ENCODE peak calls at places on chromosomes 13 and 19, in five cellular contexts. F is activated CD8-positive, alpha-beta T cell treated with anti-CD3 and anti-CD28 coated beads for 36 hours; A is GM12865; Q is kidney epithelial cell; C is endothelial cell. M is an unnamed sample.

GRCh38 chr19:40756502-40757110 is 5.6 kb downstream of the SNRPA start:
- DNase-seq in F (peak; percentile 67), A (no peak), Q (no peak), C (no peak), M (no peak)

GRCh38 chr13:47455581-47455980 is 545.5 kb downstream of the SUCLA2 start:
- DNase-seq in F (no peak), A (peak; percentile 38), Q (no peak), C (no peak), M (no peak)

GRCh38 chr19:48713041-48713863 is 6.3 kb downstream of the MAMSTR start:
- DNase-seq in F (no peak), A (peak; percentile 30), Q (no peak), C (peak; percentile 34), M (no peak)

GRCh38 chr13:43573787-43574562 is 212.8 kb downstream of the ENOX1 start:
- DNase-seq in F (no peak), A (peak; percentile 18), Q (no peak), C (no peak), M (no peak)

GRCh38 chr13:113547248-113547971 is 37.1 kb upstream of the TFDP1 start:
- DNase-seq in F (no peak), A (no peak), Q (no peak), C (no peak), M (no peak)

GRCh38 chr13:94065741-94066140 is 413.7 kb downstream of the DCT start:
- DNase-seq in F (no peak), A (no peak), Q (no peak), C (no peak), M (no peak)

GRCh38 chr13:33349314-33349995 is 63.9 kb upstream of the STARD13 start:
- DNase-seq in F (no peak), A (no peak), Q (no peak), C (no peak), M (no peak)

GRCh38 chr19:10155834-10156233 is 36.1 kb upstream of the EIF3G start:
- DNase-seq in F (no peak), A (no peak), Q (no peak), C (no peak), M (no peak)

DNA sequence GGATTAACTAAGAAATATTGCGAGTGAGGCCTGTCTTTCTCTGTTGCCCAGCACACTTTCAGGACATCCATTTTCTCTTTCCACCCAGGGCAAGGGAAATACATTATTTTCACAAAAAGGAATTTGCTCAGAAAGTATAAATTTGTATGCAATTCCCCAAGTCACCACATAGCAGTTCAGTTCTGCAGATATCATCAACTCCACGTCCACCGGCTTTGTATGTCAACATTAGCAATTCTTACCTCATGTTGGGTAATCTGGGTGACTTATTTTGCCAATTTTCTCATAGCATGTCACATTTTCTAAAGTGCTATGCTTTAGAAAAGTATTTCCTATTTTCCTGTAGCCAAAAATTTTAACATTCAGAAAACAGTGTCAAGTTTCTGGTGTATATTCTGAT is 501.8 kb downstream of the EFNB2 start:
- DNase-seq in F (no peak), A (no peak), Q (no peak), C (no peak), M (no peak)
- TF ChIP-seq CTCF in F (no peak), A (peak; percentile 0), Q (peak; percentile 8), C (peak; percentile 44), M (no peak)

GRCh38 chr13:23950736-23951510 is 53.6 kb upstream of the C1QTNF9B start:
- DNase-seq in F (no peak), A (no peak), Q (no peak), C (no peak), M (no peak)
- TF ChIP-seq CTCF in F (no peak), A (no peak), Q (peak; percentile 8), C (no peak), M (no peak)

GRCh38 chr13:20709782-20710181 is 6.3 kb downstream of the IL17D start:
- DNase-seq in F (no peak), A (no peak), Q (no peak), C (no peak), M (no peak)

GRCh38 chr13:20709369-20709768 is 5.9 kb downstream of the IL17D start:
- DNase-seq in F (no peak), A (no peak), Q (no peak), C (no peak), M (no peak)

GRCh38 chr13:20713751-20714150 is 10.3 kb downstream of the IL17D start:
- DNase-seq in F (peak; percentile 28), A (no peak), Q (no peak), C (no peak), M (no peak)

GRCh38 chr13:20713014-20713376 is 9.5 kb downstream of the IL17D start:
- DNase-seq in F (no peak), A (no peak), Q (no peak), C (no peak), M (no peak)

GRCh38 chr13:20711301-20712044 is 8.0 kb downstream of the IL17D start:
- DNase-seq in F (peak; percentile 49), A (peak; percentile 32), Q (no peak), C (no peak), M (no peak)
- TF ChIP-seq CTCF in F (no peak), A (no peak), Q (peak; percentile 11), C (no peak), M (no peak)

DNA sequence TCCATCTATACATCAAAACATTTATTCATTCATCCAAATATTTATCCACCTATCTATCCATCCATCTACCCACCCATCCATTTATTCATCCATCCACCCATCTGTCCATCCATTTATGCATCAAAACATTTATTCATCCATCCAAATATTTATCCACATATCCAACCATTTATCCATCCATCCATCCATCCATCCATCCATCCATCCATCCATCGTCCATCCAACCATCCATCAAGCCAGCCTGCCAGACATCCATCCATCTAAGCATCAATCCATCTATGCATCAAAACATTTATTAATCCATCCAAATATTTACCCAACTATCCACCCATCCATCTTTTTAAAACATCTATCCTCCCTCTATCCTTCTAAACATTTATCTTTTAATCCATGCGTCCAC is 62.2 kb downstream of the UNC13A start:
- DNase-seq in F (no peak), A (no peak), Q (no peak), C (no peak), M (no peak)
- TF ChIP-seq CTCF in F (no peak), A (no peak), Q (no peak), C (no peak), M (no peak)

GRCh38 chr13:60152114-60152513 is 11.6 kb downstream of the DIAPH3 start:
- DNase-seq in F (no peak), A (no peak), Q (no peak), C (no peak), M (no peak)

GRCh38 chr13:60150538-60150937 is 13.2 kb downstream of the DIAPH3 start:
- DNase-seq in F (no peak), A (no peak), Q (no peak), C (no peak), M (no peak)

GRCh38 chr13:60152904-60153303 is 10.8 kb downstream of the DIAPH3 start:
- DNase-seq in F (no peak), A (peak; percentile 14), Q (no peak), C (no peak), M (no peak)

GRCh38 chr13:60158321-60158801 is 5.4 kb downstream of the DIAPH3 start:
- DNase-seq in F (no peak), A (no peak), Q (peak; percentile 59), C (no peak), M (no peak)

DNA sequence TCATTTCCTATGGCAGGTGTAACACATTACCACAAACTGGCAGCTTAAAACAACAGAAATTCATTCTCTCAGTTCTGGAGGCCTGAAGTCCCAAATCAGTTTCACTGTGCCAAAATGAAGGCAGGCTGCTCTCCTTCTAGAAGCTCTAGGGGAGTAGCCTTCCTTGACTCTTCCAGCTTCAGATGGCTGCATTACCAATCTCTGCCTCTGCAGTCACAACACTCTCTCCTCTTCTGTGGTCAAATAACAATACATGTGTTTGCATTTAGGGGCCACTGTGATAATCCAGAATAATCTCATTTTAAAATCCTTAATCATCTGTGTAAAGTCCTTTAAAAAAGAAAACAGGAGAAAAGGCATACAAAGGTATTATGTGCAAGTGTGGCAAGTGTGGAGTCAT is 7.8 kb downstream of the DIAPH3 start:
- DNase-seq in F (no peak), A (peak; percentile 14), Q (no peak), C (no peak), M (no peak)
- TF ChIP-seq CTCF in F (no peak), A (no peak), Q (no peak), C (no peak), M (no peak)

DNA sequence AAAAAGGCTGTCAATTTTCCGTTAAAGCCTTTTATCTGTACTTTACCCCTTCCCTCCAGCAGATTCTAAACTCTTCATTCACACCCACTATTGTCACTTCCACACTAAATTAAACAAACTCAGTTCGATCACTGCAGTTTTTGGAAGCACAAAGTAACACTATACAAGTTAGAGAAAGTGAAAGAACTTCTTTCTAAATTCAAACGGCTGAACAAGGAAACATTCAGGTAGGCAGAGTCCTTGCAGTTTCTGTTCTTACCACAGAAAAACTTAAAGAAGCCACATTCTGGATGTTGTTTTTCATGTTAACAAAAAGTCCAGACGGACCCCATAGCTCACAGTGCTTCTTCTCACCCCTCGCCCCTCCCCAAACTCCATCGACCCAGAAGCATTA is 27.5 kb upstream of the UBE2L5 start:
- DNase-seq in F (no peak), A (peak; percentile 74), Q (no peak), C (no peak), M (no peak)
- TF ChIP-seq CTCF in F (no peak), A (no peak), Q (no peak), C (no peak), M (no peak)

GRCh38 chr19:45863840-45864628 is at the start of gene FOXA3:
- DNase-seq in F (peak; percentile 68), A (peak; percentile 69), Q (no peak), C (peak; percentile 71), M (peak; percentile 93)

GRCh38 chr19:45865269-45865948 is 1.3 kb downstream of the FOXA3 start:
- DNase-seq in F (no peak), A (no peak), Q (no peak), C (no peak), M (no peak)

GRCh38 chr19:45863335-45863839 is 440 bp upstream of the SYMPK start:
- DNase-seq in F (no peak), A (no peak), Q (no peak), C (no peak), M (no peak)

GRCh38 chr19:45862564-45863334 is at the start of gene SYMPK:
- DNase-seq in F (peak; percentile 99), A (peak; percentile 99), Q (peak; percentile 90), C (peak; percentile 99), M (peak; percentile 100)

GRCh38 chr19:45864629-45865082 is 530 bp downstream of the FOXA3 start:
- DNase-seq in F (no peak), A (no peak), Q (no peak), C (no peak), M (no peak)
- TF ChIP-seq CTCF in F (no peak), A (no peak), Q (no peak), C (no peak), M (no peak)

M was measured in GM13976.